ENCODE peak calls at places on chromosomes 1 and 21, in eight cellular contexts. D, O, J, U, L, B, M and C are unnamed samples.

GRCh38 chr1:70779571-70779970 is 268.0 kb downstream of the PTGER3 start:
- DNase-seq in B (no peak), J (no peak), M (no peak), U (no peak), D (no peak), L (no peak), O (peak), C (no peak)

GRCh38 chr1:24725209-24725651 is 20.0 kb upstream of the CLIC4 start:
- DNase-seq in B (no peak), M (no peak), D (no peak), L (no peak), J (no peak), U (no peak), O (no peak), C (no peak)

GRCh38 chr1:159005676-159006075 is 4.0 kb upstream of the IFI16 start:
- DNase-seq in D (no peak), L (no peak), U (no peak), O (peak), B (no peak), M (no peak), J (no peak), C (no peak)

GRCh38 chr1:55827350-55827749 is 612.2 kb upstream of the USP24 start:
- DNase-seq in B (no peak), M (no peak), J (no peak), L (peak), U (peak), O (peak), D (no peak), C (peak)

GRCh38 chr1:143643148-143643885 is 328.5 kb downstream of the FAM72C start:
- DNase-seq in B (no peak), J (no peak), O (no peak), M (no peak), L (no peak), U (no peak), D (no peak), C (no peak)

GRCh38 chr1:53593758-53594380 is 134.7 kb downstream of the DMRTB1 start:
- DNase-seq in D (no peak), L (no peak), O (no peak), M (no peak), U (no peak), J (no peak), B (no peak), C (no peak)

GRCh38 chr21:16912075-16912474 is 600.8 kb upstream of the CXADR start:
- DNase-seq in O (peak), J (no peak), B (no peak), D (no peak), U (no peak), M (no peak), L (no peak), C (peak)

GRCh38 chr1:231016966-231017365 is 23.1 kb downstream of the FAM89A start:
- DNase-seq in U (no peak), M (no peak), D (no peak), J (no peak), L (no peak), O (no peak), B (no peak), C (no peak)

GRCh38 chr21:35138665-35139381 is 89.7 kb upstream of the RUNX1 start:
- DNase-seq in L (peak), M (no peak), D (peak), J (peak), B (no peak), O (peak), U (no peak), C (peak)

GRCh38 chr1:36306210-36306901 is at the start of gene SH3D21:
- DNase-seq in L (peak), M (peak), J (peak), O (peak), U (no peak), D (peak), B (no peak), C (no peak)

GRCh38 chr1:234369784-234370183 is 3.5 kb upstream of the COA6 start:
- DNase-seq in B (no peak), L (peak), O (peak), U (no peak), D (no peak), J (no peak), M (no peak), C (no peak)

GRCh38 chr1:19073311-19074186 is 117.1 kb upstream of the IFFO2 start:
- DNase-seq in O (no peak), M (no peak), B (no peak), U (no peak), D (no peak), J (peak), L (no peak), C (no peak)

GRCh38 chr1:212951058-212951923 is 950 bp downstream of the VASH2 start:
- DNase-seq in U (no peak), B (no peak), D (no peak), J (no peak), M (no peak), O (no peak), L (no peak), C (no peak)

GRCh38 chr21:43639470-43640178 is 19.7 kb downstream of the HSF2BP start:
- DNase-seq in M (no peak), D (no peak), J (no peak), B (no peak), U (peak), O (peak), L (no peak), C (no peak)

GRCh38 chr1:204565617-204566582 is 49.7 kb downstream of the MDM4 start:
- DNase-seq in O (peak), L (peak), M (peak), B (peak), J (no peak), D (peak), U (peak), C (peak)